ENCODE peak calls at places on chromosome 7, in seven cellular contexts. D is BE2C; L is SJSA1; E is CD4-positive, CD25-positive, alpha-beta regulatory T cell; S is GM23248; Y is epithelial cell of esophagus; Z is endothelial cell of umbilical vein. N is an unnamed sample.

GRCh38 chr7:43756368-43757072 is 2.0 kb upstream of the BLVRA start:
- DNase-seq in D (no peak), L (no peak), E (no peak), S (peak), Y (peak), Z (no peak), N (no peak)

GRCh38 chr7:43454936-43455518 is 127.9 kb upstream of the STK17A start:
- DNase-seq in D (no peak), L (no peak), E (no peak), S (peak), Y (peak), Z (peak), N (no peak)

GRCh38 chr7:147485660-147486210 is 1104.8 kb upstream of the C7orf33 start:
- DNase-seq in D (no peak), L (no peak), E (no peak), S (no peak), Y (no peak), Z (no peak), N (no peak)

GRCh38 chr7:157684596-157685429 is 348.0 kb downstream of the DNAJB6 start:
- DNase-seq in D (no peak), L (peak), E (no peak), S (no peak), Y (no peak), Z (no peak), N (no peak)

GRCh38 chr7:105602325-105603305 is 21.3 kb upstream of the EFCAB10 start:
- DNase-seq in D (no peak), L (no peak), E (no peak), S (peak), Y (no peak), Z (no peak), N (no peak)

GRCh38 chr7:108613949-108614381 is 44.3 kb downstream of the DNAJB9 start:
- DNase-seq in D (no peak), L (no peak), E (no peak), S (no peak), Y (no peak), Z (no peak), N (no peak)

GRCh38 chr7:34128762-34129161 is 223.4 kb downstream of the BMPER start:
- DNase-seq in D (no peak), L (no peak), E (no peak), S (peak), Y (no peak), Z (no peak), N (no peak)

GRCh38 chr7:129907122-129907741 is 45.5 kb downstream of the UBE2H start:
- DNase-seq in D (no peak), L (no peak), E (no peak), S (no peak), Y (no peak), Z (no peak), N (no peak)

GRCh38 chr7:114658188-114658587 is 243.6 kb downstream of the FOXP2 start:
- DNase-seq in D (no peak), L (no peak), E (no peak), S (no peak), Y (no peak), Z (no peak), N (no peak)

GRCh38 chr7:70569335-70569819 is 562.6 kb upstream of the GALNT17 start:
- DNase-seq in D (peak), L (no peak), E (no peak), S (no peak), Y (no peak), Z (no peak), N (no peak)

GRCh38 chr7:23378996-23379395 is 79.9 kb downstream of the MALSU1 start:
- DNase-seq in D (no peak), L (no peak), E (no peak), S (no peak), Y (no peak), Z (no peak), N (no peak)

GRCh38 chr7:106177295-106177690 is 65.2 kb upstream of the SYPL1 start:
- DNase-seq in D (no peak), L (no peak), E (no peak), S (no peak), Y (no peak), Z (no peak), N (no peak)

GRCh38 chr7:64879097-64879730 is 23.9 kb upstream of the ZNF273 start:
- DNase-seq in D (no peak), L (peak), E (no peak), S (no peak), Y (no peak), Z (no peak), N (no peak)

GRCh38 chr7:55165176-55165861 is 146.5 kb downstream of the EGFR start:
- DNase-seq in D (no peak), L (no peak), E (no peak), S (no peak), Y (no peak), Z (no peak), N (no peak)

GRCh38 chr7:85023066-85023687 is 163.7 kb downstream of the SEMA3D start:
- DNase-seq in D (peak), L (no peak), E (peak), S (peak), Y (peak), Z (peak), N (no peak)

GRCh38 chr7:32564542-32564941 is 69.3 kb downstream of the AVL9 start:
- DNase-seq in D (peak), L (no peak), E (no peak), S (no peak), Y (no peak), Z (peak), N (no peak)

GRCh38 chr7:88224596-88225275 is 4.9 kb upstream of the SRI start:
- DNase-seq in D (no peak), L (no peak), E (no peak), S (peak), Y (peak), Z (no peak), N (peak)

GRCh38 chr7:130256716-130257115 is 9.9 kb upstream of the CPA2 start:
- DNase-seq in D (no peak), L (no peak), E (no peak), S (no peak), Y (no peak), Z (no peak), N (no peak)

GRCh38 chr7:27168265-27168947 is 3.1 kb upstream of the HOXA9 start:
- DNase-seq in D (no peak), L (peak), E (no peak), S (peak), Y (no peak), Z (peak), N (no peak)

GRCh38 chr7:8389898-8390642 is 43.3 kb upstream of the NXPH1 start:
- DNase-seq in D (peak), L (no peak), E (no peak), S (peak), Y (peak), Z (no peak), N (no peak)

GRCh38 chr7:92875719-92876118 is 39.3 kb upstream of the CDK6 start:
- DNase-seq in D (no peak), L (no peak), E (no peak), S (peak), Y (peak), Z (no peak), N (peak)

GRCh38 chr7:50682079-50682478 is 100.6 kb downstream of the GRB10 start:
- DNase-seq in D (no peak), L (no peak), E (no peak), S (no peak), Y (no peak), Z (peak), N (no peak)

GRCh38 chr7:55133630-55134392 is 115.0 kb downstream of the EGFR start:
- DNase-seq in D (peak), L (peak), E (no peak), S (peak), Y (peak), Z (peak), N (no peak)

GRCh38 chr7:29285451-29285807 is 90.9 kb downstream of the CHN2 start:
- DNase-seq in D (no peak), L (peak), E (no peak), S (peak), Y (peak), Z (no peak), N (peak)

GRCh38 chr7:100465299-100465698 is 1.2 kb upstream of the SPACDR start:
- DNase-seq in D (no peak), L (no peak), E (no peak), S (peak), Y (no peak), Z (no peak), N (no peak)

GRCh38 chr7:6446977-6447588 is 671 bp downstream of the DAGLB start:
- DNase-seq in D (peak), L (peak), E (peak), S (peak), Y (peak), Z (peak), N (peak)

GRCh38 chr7:55255501-55256445 is 109.4 kb upstream of the LANCL2 start:
- DNase-seq in D (peak), L (peak), E (peak), S (peak), Y (peak), Z (peak), N (no peak)

GRCh38 chr7:41161188-41161587 is 541.7 kb downstream of the INHBA start:
- DNase-seq in D (no peak), L (no peak), E (no peak), S (no peak), Y (no peak), Z (no peak), N (no peak)

GRCh38 chr7:135158874-135159273 is 11.0 kb downstream of the TMEM140 start:
- DNase-seq in D (no peak), L (no peak), E (no peak), S (no peak), Y (no peak), Z (no peak), N (no peak)

GRCh38 chr7:67105382-67105781 is 108.7 kb downstream of the TYW1 start:
- DNase-seq in D (no peak), L (no peak), E (no peak), S (peak), Y (no peak), Z (no peak), N (no peak)

GRCh38 chr7:29202651-29203069 is 8.1 kb downstream of the CHN2 start:
- DNase-seq in D (no peak), L (no peak), E (no peak), S (no peak), Y (no peak), Z (no peak), N (no peak)

GRCh38 chr7:155231241-155231800 is 66.4 kb upstream of the INSIG1 start:
- DNase-seq in D (no peak), L (no peak), E (no peak), S (no peak), Y (no peak), Z (no peak), N (no peak)

DNA sequence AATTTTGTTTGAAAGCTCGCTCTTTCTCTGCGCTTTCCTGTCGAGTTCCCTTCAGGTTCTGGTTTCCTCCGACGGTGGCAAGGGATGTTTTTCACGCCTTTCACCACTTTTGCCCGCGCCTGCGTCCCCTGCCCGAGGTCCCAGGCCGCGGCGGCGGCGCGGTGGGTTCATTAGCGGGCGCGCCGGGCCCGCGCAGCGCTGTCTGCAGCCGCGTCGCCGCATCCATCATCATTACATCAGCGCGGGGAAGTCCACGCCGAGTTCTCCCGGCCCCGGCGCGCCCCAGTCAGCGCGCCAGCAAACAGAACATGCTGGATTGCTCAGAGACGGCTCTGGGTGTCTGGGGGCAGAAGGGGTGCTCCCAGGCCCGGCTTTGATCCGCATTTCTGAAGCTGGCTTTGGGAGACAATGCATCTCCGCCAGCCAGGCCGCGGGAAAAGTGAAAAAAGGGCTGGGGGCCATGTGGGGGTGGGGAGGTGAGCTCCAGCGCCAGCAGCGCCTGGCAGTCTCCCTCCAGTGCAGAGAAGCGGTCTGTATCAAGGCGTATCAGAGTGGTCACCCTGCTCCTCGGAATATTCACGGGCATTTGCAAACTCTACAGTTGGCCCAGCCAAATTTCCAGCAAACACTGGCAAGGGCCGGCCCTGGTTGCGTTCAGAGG is 8.9 kb downstream of the GLI3 start:
- DNase-seq in D (no peak), L (no peak), E (no peak), S (peak), Y (peak), Z (peak), N (no peak)
- H3K4me3 ChIP-seq in D (no peak), L (no peak), E (no peak), S (peak), Y (peak), Z (no peak), N (peak)

DNA sequence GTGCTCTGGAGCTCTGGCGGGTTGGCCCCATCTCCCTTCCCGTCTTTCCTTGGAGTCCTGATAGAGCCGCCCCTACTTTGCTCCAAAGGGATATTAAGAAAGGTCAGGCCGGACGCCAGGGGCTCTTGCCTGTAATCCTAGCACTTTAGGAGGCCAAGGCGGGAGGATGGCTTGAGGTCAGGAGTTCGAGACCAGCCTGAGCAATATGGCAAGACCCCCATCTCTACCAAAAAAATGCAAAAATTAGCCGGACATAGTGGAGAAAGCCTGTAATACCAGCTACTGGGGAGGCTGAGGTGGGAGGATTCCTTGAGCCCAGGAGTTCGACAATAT is 313 bp upstream of the MLXIPL start:
- DNase-seq in D (no peak), L (no peak), E (no peak), S (no peak), Y (no peak), Z (no peak), N (no peak)
- H3K4me3 ChIP-seq in D (no peak), L (no peak), E (no peak), S (peak), Y (no peak), Z (no peak), N (no peak)

DNA sequence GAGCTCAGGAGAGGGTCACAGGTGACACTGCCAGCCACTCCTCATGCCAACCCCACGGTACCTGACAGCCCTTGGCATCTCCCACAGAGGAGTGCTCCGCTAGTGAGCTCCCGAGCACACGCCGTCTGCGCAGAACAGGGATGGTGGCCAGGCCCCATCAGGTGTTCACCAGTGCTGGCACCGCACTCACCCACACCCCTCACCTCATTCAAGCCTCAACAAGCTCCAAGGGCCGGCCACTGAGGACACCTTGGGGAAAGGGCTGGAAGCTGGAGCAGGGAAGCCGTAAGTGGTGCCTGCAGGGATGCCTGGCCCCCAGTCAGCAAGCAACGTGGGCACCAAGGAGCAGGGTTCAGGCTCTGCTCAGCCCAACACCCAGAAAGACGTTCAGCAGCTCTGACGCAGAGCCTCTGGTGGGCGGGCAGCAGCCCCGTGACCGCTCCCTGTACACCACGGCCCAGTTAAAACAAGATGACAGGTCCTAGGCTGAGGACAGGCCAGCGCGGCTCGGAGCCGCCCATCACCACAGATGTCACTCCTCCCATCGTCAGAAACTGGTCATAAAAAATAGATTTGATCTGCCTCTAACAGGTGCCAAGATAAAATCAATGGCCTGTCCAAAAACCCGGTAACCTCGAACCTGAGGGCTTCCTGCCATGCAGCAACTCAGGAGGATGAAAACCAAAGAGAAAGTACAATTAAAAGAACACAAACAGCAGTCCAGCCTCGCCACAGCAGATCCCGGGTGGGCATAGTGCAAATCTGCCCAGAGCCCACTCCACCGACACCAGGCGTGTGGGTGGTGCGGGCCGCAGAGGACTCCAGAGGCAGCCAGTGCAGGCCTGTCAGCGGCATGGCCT is 275.9 kb downstream of the MAD1L1 start:
- DNase-seq in D (no peak), L (no peak), E (no peak), S (no peak), Y (no peak), Z (no peak), N (no peak)
- H3K4me3 ChIP-seq in D (no peak), L (no peak), E (no peak), S (no peak), Y (no peak), Z (no peak), N (no peak)

GRCh38 chr7:5397657-5398237 is 25.9 kb downstream of the TNRC18 start:
- DNase-seq in D (no peak), L (no peak), E (no peak), S (peak), Y (peak), Z (no peak), N (no peak)
- H3K4me3 ChIP-seq in D (no peak), L (no peak), E (peak), S (peak), Y (no peak), Z (no peak), N (no peak)

GRCh38 chr7:22184549-22185199 is 172.3 kb downstream of the RAPGEF5 start:
- DNase-seq in D (no peak), L (no peak), E (no peak), S (no peak), Y (no peak), Z (no peak), N (no peak)
- H3K4me3 ChIP-seq in D (no peak), L (no peak), E (no peak), S (no peak), Y (no peak), Z (no peak), N (no peak)

GRCh38 chr7:2037301-2037804 is 195.4 kb downstream of the MAD1L1 start:
- DNase-seq in D (peak), L (no peak), E (peak), S (no peak), Y (no peak), Z (no peak), N (no peak)

GRCh38 chr7:2040201-2040892 is 192.4 kb downstream of the MAD1L1 start:
- DNase-seq in D (peak), L (no peak), E (no peak), S (no peak), Y (no peak), Z (no peak), N (no peak)

GRCh38 chr7:2038876-2039728 is 193.6 kb downstream of the MAD1L1 start:
- DNase-seq in D (peak), L (no peak), E (peak), S (no peak), Y (peak), Z (no peak), N (no peak)

GRCh38 chr7:2036786-2037185 is 196.0 kb downstream of the MAD1L1 start:
- DNase-seq in D (peak), L (no peak), E (no peak), S (no peak), Y (no peak), Z (no peak), N (no peak)

GRCh38 chr7:2037805-2038635 is 194.7 kb downstream of the MAD1L1 start:
- DNase-seq in D (peak), L (no peak), E (peak), S (peak), Y (no peak), Z (peak), N (no peak)
- H3K4me3 ChIP-seq in D (no peak), L (no peak), E (peak), S (peak), Y (no peak), Z (no peak), N (peak)

DNA sequence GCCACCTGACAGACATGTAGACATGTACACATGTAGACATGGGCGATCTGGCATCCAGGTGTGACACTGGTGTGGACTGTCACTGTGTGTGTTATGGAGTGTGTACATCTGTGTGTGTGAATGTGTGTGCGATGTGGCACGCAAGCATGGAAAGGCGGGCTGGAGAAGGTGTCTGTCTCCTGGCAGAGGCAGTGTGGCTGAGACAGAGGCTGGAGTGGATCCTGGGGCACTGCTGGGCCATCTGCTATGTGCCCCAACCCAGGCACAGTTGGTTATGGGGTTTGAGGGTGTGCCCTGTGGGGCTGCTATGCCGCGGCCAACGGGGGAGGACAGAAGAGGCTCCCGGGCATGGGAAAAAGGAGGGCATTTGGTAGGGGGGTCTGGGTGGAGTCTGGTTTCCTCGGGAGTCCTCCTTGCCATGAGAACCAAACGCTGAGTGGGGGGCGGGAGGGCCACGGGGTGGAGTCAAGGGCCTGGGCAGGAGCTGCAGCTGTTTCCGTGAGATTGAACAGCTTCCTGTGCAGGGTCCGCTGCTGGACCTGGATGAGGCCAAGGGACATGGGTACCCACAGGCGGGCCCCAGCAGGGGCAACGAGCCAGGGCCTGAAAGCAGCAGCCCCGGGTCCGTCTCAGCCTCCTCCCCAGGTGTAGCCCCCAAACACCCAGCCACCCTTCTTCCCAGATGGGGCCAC is 1.3 kb downstream of the ELN start:
- DNase-seq in D (peak), L (no peak), E (no peak), S (no peak), Y (no peak), Z (peak), N (no peak)
- H3K4me3 ChIP-seq in D (peak), L (no peak), E (no peak), S (peak), Y (no peak), Z (no peak), N (no peak)

GRCh38 chr7:116511552-116512523 is 12.3 kb downstream of the CAV2 start:
- DNase-seq in D (no peak), L (peak), E (no peak), S (peak), Y (peak), Z (peak), N (no peak)
- H3K4me3 ChIP-seq in D (peak), L (peak), E (peak), S (no peak), Y (peak), Z (peak), N (peak)

N was measured in keratinocyte.